ENCODE peak calls at places on chromosomes 2 and 18, in six cellular contexts. One of them, this sample, is unnamed.

GRCh38 chr2:94984964-94985575 is 40.4 kb upstream of the MAL start:
- DNase-seq in A172: no peak
- DNase-seq in HepG2: no peak
- DNase-seq in NCI-H1436 treated with DMSO at 0.1 percent for 48 hours: no peak
- DNase-seq in KBM-7: peak; percentile 12
- DNase-seq in dermis blood vessel endothelial cell: no peak
- DNase-seq in this sample: no peak

GRCh38 chr2:128178650-128179460 is 87.9 kb downstream of the UGGT1 start:
- DNase-seq in A172: peak; percentile 86
- DNase-seq in HepG2: peak; percentile 100
- DNase-seq in NCI-H1436 treated with DMSO at 0.1 percent for 48 hours: no peak
- DNase-seq in KBM-7: peak; percentile 67
- DNase-seq in dermis blood vessel endothelial cell: peak; percentile 84
- DNase-seq in this sample: peak; percentile 83

GRCh38 chr2:205706769-205707375 is 24.6 kb downstream of the NRP2 start:
- DNase-seq in A172: peak; percentile 87
- DNase-seq in HepG2: no peak
- DNase-seq in NCI-H1436 treated with DMSO at 0.1 percent for 48 hours: no peak
- DNase-seq in KBM-7: peak; percentile 89
- DNase-seq in dermis blood vessel endothelial cell: peak; percentile 95
- DNase-seq in this sample: peak; percentile 75

GRCh38 chr18:61129001-61129400 is 204.2 kb upstream of the CDH20 start:
- DNase-seq in A172: no peak
- DNase-seq in HepG2: no peak
- DNase-seq in NCI-H1436 treated with DMSO at 0.1 percent for 48 hours: no peak
- DNase-seq in KBM-7: no peak
- DNase-seq in dermis blood vessel endothelial cell: no peak
- DNase-seq in this sample: no peak

GRCh38 chr2:32591669-32592463 is 36.0 kb upstream of the TTC27 start:
- DNase-seq in A172: peak; percentile 6
- DNase-seq in HepG2: no peak
- DNase-seq in NCI-H1436 treated with DMSO at 0.1 percent for 48 hours: no peak
- DNase-seq in KBM-7: peak; percentile 89
- DNase-seq in dermis blood vessel endothelial cell: peak; percentile 70
- DNase-seq in this sample: peak; percentile 25

GRCh38 chr2:234373060-234373459 is 123.8 kb downstream of the ARL4C start:
- DNase-seq in A172: no peak
- DNase-seq in HepG2: no peak
- DNase-seq in NCI-H1436 treated with DMSO at 0.1 percent for 48 hours: no peak
- DNase-seq in KBM-7: no peak
- DNase-seq in dermis blood vessel endothelial cell: no peak
- DNase-seq in this sample: no peak

GRCh38 chr18:46072959-46073358 is 899 bp upstream of the PSTPIP2 start:
- DNase-seq in A172: no peak
- DNase-seq in HepG2: no peak
- DNase-seq in NCI-H1436 treated with DMSO at 0.1 percent for 48 hours: no peak
- DNase-seq in KBM-7: no peak
- DNase-seq in dermis blood vessel endothelial cell: no peak
- DNase-seq in this sample: no peak

GRCh38 chr2:59905731-59906130 is 647.7 kb downstream of the BCL11A start:
- DNase-seq in A172: no peak
- DNase-seq in HepG2: no peak
- DNase-seq in NCI-H1436 treated with DMSO at 0.1 percent for 48 hours: no peak
- DNase-seq in KBM-7: no peak
- DNase-seq in dermis blood vessel endothelial cell: no peak
- DNase-seq in this sample: no peak

GRCh38 chr2:696463-696862 is 19.3 kb upstream of the TMEM18 start:
- DNase-seq in A172: no peak
- DNase-seq in HepG2: no peak
- DNase-seq in NCI-H1436 treated with DMSO at 0.1 percent for 48 hours: no peak
- DNase-seq in KBM-7: no peak
- DNase-seq in dermis blood vessel endothelial cell: no peak
- DNase-seq in this sample: no peak

This sample was measured in fibroblast of the aortic adventitia.